ENCODE peak calls at places on chromosomes 7 and 10, in nine cellular contexts. K, X, F, I, U, H, B, R and P are unnamed samples. For H3K4me1, the result is how much of the 10 kb centered on the place peaks cover.

GRCh38 chr10:63210611-63211196 is 77.6 kb downstream of the NRBF2 start:
- DNase-seq in K (no peak), X (no peak), F (no peak), I (peak), U (no peak), H (no peak), B (no peak), R (no peak), P (no peak)

GRCh38 chr10:31929986-31930675 is 1.5 kb upstream of the ARHGAP12 start:
- DNase-seq in K (no peak), X (no peak), F (no peak), I (peak), U (no peak), H (no peak), B (no peak), R (no peak), P (no peak)

GRCh38 chr10:24716295-24716694 is 7.4 kb downstream of the ARHGAP21 start:
- DNase-seq in K (peak), X (no peak), F (no peak), I (no peak), U (no peak), H (no peak), B (no peak), R (peak), P (no peak)

GRCh38 chr10:108187396-108188012 is 1023.0 kb upstream of the SORCS1 start:
- DNase-seq in K (no peak), X (no peak), F (no peak), I (no peak), U (no peak), H (no peak), B (no peak), R (no peak), P (no peak)

GRCh38 chr10:30118590-30118989 is 59.2 kb upstream of the JCAD start:
- DNase-seq in K (no peak), X (no peak), F (no peak), I (no peak), U (no peak), H (no peak), B (peak), R (no peak), P (no peak)

GRCh38 chr7:35487402-35487801 is 207.5 kb downstream of the HERPUD2 start:
- DNase-seq in K (no peak), X (no peak), F (no peak), I (no peak), U (no peak), H (no peak), B (no peak), R (no peak), P (no peak)

GRCh38 chr7:73994761-73995160 is 33.2 kb upstream of the ELN start:
- DNase-seq in K (no peak), X (no peak), F (no peak), I (no peak), U (no peak), H (no peak), B (no peak), R (no peak), P (no peak)

GRCh38 chr10:132480356-132480755 is 57.2 kb upstream of the INPP5A start:
- DNase-seq in K (peak), X (no peak), F (no peak), I (no peak), U (no peak), H (no peak), B (no peak), R (no peak), P (peak)

GRCh38 chr7:67377939-67378862 is 381.6 kb downstream of the TYW1 start:
- DNase-seq in K (peak), X (peak), F (peak), I (peak), U (peak), H (peak), B (peak), R (peak), P (peak)

GRCh38 chr10:103278862-103279298 is 1.9 kb downstream of the INA start:
- DNase-seq in K (no peak), X (no peak), F (no peak), I (peak), U (peak), H (no peak), B (no peak), R (peak), P (no peak)

GRCh38 chr7:50262916-50263690 is 41.4 kb upstream of the IKZF1 start:
- DNase-seq in K (no peak), X (no peak), F (no peak), I (no peak), U (no peak), H (no peak), B (no peak), R (no peak), P (no peak)

GRCh38 chr7:12729112-12729511 is 41.7 kb downstream of the ARL4A start:
- DNase-seq in K (no peak), X (no peak), F (no peak), I (peak), U (peak), H (no peak), B (peak), R (peak), P (peak)

GRCh38 chr10:22335204-22335956 is 9.9 kb upstream of the SPAG6 start:
- DNase-seq in K (peak), X (peak), F (no peak), I (peak), U (peak), H (no peak), B (no peak), R (peak), P (peak)

GRCh38 chr10:42976353-42977031 is 100.4 kb upstream of the RET start:
- DNase-seq in K (peak), X (no peak), F (no peak), I (no peak), U (peak), H (no peak), B (no peak), R (no peak), P (no peak)

GRCh38 chr10:33248638-33249037 is 85.8 kb downstream of the NRP1 start:
- DNase-seq in K (no peak), X (no peak), F (no peak), I (peak), U (no peak), H (no peak), B (no peak), R (no peak), P (no peak)

GRCh38 chr7:44912775-44913347 is 27.5 kb upstream of the PURB start:
- DNase-seq in K (no peak), X (no peak), F (no peak), I (no peak), U (no peak), H (no peak), B (peak), R (no peak), P (no peak)

GRCh38 chr10:28012990-28013389 is 14.1 kb upstream of the ODAD2 start:
- DNase-seq in K (no peak), X (no peak), F (no peak), I (no peak), U (no peak), H (no peak), B (no peak), R (no peak), P (no peak)

GRCh38 chr7:99374121-99375064 is at the start of gene ARPC1B:
- DNase-seq in K (peak), X (peak), F (peak), I (peak), U (peak), H (peak), B (peak), R (peak), P (peak)

GRCh38 chr7:51789494-51789893 is 472.9 kb upstream of the COBL start:
- DNase-seq in K (no peak), X (no peak), F (no peak), I (no peak), U (no peak), H (no peak), B (no peak), R (no peak), P (no peak)

GRCh38 chr7:73611017-73611555 is 13.2 kb downstream of the MLXIPL start:
- DNase-seq in K (no peak), X (no peak), F (no peak), I (no peak), U (no peak), H (no peak), B (no peak), R (no peak), P (no peak)

GRCh38 chr10:47020491-47020890 is 109.3 kb downstream of the PTPN20 start:
- DNase-seq in K (peak), X (no peak), F (no peak), I (peak), U (no peak), H (no peak), B (no peak), R (peak), P (no peak)

GRCh38 chr10:28087675-28088351 is 88.9 kb upstream of the ODAD2 start:
- DNase-seq in K (no peak), X (no peak), F (no peak), I (peak), U (no peak), H (no peak), B (no peak), R (no peak), P (no peak)

GRCh38 chr10:104472957-104473745 is 119.5 kb downstream of the CFAP58 start:
- DNase-seq in K (no peak), X (no peak), F (no peak), I (no peak), U (no peak), H (no peak), B (no peak), R (no peak), P (no peak)

GRCh38 chr10:14556285-14556956 is 218.3 kb downstream of the FAM107B start:
- DNase-seq in K (no peak), X (peak), F (no peak), I (peak), U (no peak), H (no peak), B (peak), R (no peak), P (no peak)

GRCh38 chr10:28891058-28891713 is 213.9 kb downstream of the BAMBI start:
- DNase-seq in K (no peak), X (no peak), F (no peak), I (no peak), U (peak), H (no peak), B (no peak), R (no peak), P (no peak)

GRCh38 chr7:5423844-5424688 is 432 bp upstream of the TNRC18 start:
- DNase-seq in K (peak), X (peak), F (peak), I (peak), U (peak), H (peak), B (peak), R (peak), P (peak)

GRCh38 chr10:124043310-124044142 is 49.9 kb downstream of the CHST15 start:
- DNase-seq in K (no peak), X (no peak), F (no peak), I (no peak), U (no peak), H (no peak), B (peak), R (no peak), P (no peak)

GRCh38 chr7:12211054-12212050 is at the start of gene TMEM106B:
- DNase-seq in K (peak), X (peak), F (peak), I (peak), U (peak), H (peak), B (peak), R (peak), P (peak)

DNA sequence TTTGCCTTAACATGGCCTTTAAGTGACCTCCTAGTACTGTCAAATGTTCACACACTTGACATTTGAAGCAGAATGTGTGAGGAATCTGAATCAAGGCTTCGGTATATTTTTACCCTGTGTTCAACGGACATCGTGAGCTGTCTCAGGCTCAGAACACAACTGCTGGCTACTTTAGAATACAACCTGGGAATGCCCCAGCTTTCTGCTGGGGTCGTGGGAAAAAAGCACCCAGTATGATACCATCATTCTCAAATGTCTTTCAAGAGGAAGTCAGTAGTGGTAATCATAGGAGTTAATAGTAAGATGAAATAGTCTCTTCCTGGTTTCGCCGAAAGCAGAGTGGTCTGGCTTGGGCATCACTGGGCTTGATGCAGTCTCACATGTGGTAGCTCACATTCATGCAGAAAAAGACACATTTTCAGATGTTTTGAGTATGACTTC is 67.2 kb downstream of the CREB5 start:
- DNase-seq in K (no peak), X (no peak), F (no peak), I (no peak), U (no peak), H (no peak), B (no peak), R (no peak), P (no peak)
- H3K4me1 ChIP-seq in K (under half), X (under half), F (under half), I (under half), U (under half), H (under half), B (under half), R (under half), P (under half)

GRCh38 chr7:86991093-86991769 is 68.2 kb downstream of the ELAPOR2 start:
- DNase-seq in K (no peak), X (no peak), F (no peak), I (no peak), U (no peak), H (no peak), B (no peak), R (no peak), P (no peak)
- TF ChIP-seq POLR2A in K (no peak), X (no peak), F (no peak), I (no peak), U (no peak), H (no peak), B (no peak), R (no peak), P (no peak)

DNA sequence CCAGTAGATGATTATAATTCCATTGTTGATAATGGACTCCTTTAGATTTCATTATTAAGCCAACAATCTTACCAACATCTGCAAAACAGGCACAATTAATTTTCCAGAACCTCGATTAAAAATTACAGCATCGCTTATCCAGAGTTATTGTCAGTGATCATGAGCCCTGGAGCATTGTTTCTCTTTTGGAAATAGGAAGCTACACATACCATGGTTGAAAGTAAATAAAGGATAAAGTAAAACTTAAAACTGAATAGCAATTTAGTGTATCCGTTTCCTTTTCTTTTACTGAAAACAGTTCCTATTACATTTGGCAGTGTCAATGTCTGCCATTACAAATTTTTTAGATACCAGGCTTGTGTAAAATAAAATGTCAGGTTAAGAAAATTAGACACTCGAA is 9.9 kb upstream of the HOXA2 start:
- DNase-seq in K (no peak), X (no peak), F (no peak), I (peak), U (no peak), H (no peak), B (no peak), R (no peak), P (no peak)
- H3K4me1 ChIP-seq in K (under half), X (under half), F (under half), I (half or more), U (under half), H (half or more), B (under half), R (under half), P (half or more)

DNA sequence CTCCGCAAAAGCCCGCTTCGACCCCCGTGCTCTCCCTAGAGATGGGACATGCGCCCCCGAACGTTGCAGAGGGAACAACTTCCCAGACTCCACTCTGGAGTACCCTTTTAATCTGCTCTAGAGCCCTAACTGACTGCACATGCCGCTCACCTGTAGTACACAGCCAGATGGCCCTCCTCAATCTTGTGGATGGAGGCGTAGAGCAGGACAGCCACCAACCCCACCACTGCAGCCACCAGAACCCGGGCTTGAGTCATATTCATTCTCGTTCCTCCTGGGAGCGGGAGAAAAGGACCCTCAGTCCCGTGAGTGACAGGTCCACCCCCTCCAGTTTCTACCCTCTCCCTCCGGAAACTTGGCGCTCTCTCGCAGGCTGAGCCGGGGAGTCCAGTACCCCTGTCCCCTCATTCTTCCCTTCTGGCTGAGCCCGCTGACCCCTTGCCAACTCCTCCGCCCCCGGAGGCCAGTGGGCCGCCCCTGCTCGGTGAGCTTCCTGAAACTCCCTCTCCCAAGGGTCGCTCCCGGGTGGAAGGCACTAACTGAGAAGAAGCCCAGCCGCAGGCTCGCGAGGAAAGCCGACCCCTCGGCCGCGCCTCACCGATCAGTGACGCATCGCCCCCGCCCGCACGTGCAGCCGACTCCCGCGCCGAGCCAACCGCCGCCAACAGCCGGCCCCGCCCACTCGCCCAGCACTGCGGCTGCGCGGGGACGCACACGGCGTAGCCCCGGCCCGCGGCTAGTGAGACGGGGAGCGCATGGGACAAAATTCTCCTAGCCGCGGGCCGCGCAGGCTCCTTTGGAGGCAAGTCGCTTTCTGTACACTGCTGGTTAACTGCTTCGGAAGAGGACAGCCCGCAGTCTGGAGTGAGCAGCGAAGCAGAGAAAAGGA is at the start of gene ERLIN1:
- DNase-seq in K (peak), X (peak), F (peak), I (peak), U (peak), H (peak), B (peak), R (peak), P (peak)
- TF ChIP-seq POLR2A in K (peak), X (peak), F (peak), I (peak), U (no peak), H (peak), B (peak), R (peak), P (peak)

DNA sequence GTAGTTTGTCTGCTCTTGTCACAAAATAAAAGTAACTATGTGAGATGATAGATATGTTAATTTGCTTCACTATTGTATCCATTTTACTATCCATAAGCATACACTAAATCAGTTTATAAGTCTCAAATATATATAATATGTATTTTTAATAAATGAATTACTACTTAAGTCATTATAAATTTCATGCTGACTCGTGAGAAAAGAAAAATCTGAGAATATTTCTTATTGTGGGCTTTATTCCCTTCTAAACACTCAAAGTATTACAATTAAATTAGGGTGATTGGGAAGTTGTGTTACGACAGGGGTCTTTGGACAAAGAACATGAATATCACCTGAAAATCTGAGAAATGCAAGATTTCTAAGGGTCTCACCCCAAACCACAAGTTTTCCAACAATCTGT is 48.7 kb upstream of the RELN start:
- DNase-seq in K (no peak), X (no peak), F (no peak), I (no peak), U (no peak), H (no peak), B (no peak), R (no peak), P (no peak)
- H3K4me1 ChIP-seq in K (under half), X (under half), F (under half), I (under half), U (under half), H (under half), B (under half), R (under half), P (under half)

DNA sequence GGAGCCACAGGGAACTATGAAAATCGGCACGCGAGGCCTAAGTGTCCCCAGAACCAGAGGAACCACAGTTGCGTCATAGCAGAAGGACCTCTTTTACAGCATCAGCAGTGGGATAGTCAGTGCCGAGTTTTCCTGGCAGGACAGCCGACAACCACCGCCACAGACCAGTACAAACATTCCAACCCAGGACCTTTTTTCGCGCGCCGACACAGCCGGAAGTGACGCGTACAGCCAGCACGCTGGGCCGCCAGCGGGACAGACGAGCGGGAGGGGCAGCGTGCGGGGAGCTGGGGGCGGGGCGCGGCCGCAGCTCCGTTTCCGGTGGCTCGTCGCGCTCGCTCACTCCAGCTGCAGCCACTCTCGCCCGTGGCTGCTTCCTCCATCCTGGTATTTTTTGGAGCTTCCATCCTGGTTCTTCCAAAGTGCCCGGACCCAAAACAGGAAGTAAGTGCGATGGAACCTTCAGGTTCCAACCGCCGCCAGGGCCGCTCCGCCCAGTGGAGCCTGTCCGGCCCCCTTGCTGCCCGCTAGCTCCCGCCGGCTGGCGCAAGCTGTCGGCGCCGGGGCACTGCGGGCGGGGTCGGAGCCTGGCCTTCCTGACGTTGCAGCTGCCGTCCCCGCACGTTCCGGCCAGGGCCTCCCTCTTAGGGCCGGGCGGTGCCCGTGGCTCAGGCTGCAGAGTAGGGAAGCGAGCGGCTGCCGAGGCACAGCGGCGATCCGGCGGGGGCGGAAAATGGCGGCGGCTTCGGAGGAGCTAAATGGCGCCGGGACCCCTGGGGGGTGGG is at the start of gene DMTF1:
- DNase-seq in K (peak), X (peak), F (peak), I (peak), U (peak), H (peak), B (peak), R (peak), P (peak)
- TF ChIP-seq POLR2A in K (peak), X (peak), F (peak), I (peak), U (no peak), H (peak), B (peak), R (peak), P (peak)